ENCODE peak calls at places on chromosomes 1 and 21, in ten cellular contexts. U, Z, X, D, K, B, R, Q, F and O are unnamed samples. For H3K4me1, the result is how much of the 10 kb centered on the place peaks cover.

GRCh38 chr21:30434033-30434631 is 4.1 kb downstream of the KRTAP13-4 start:
- DNase-seq in U (peak), Z (peak), X (no peak), D (no peak), K (no peak), B (peak), R (no peak), Q (peak), F (no peak), O (no peak)

GRCh38 chr1:3501856-3502665 is 47.6 kb downstream of the ARHGEF16 start:
- DNase-seq in U (peak), Z (peak), X (peak), D (no peak), K (peak), B (peak), R (peak), Q (peak), F (peak), O (peak)

GRCh38 chr1:234437423-234438171 is 41.4 kb downstream of the TARBP1 start:
- DNase-seq in U (peak), Z (no peak), X (no peak), D (no peak), K (no peak), B (no peak), R (no peak), Q (no peak), F (no peak), O (no peak)

GRCh38 chr1:37807220-37807554 is 403 bp upstream of the C1orf122 start:
- DNase-seq in U (no peak), Z (no peak), X (no peak), D (no peak), K (peak), B (peak), R (no peak), Q (no peak), F (no peak), O (no peak)

GRCh38 chr1:117171900-117172501 is 38.7 kb downstream of the VTCN1 start:
- DNase-seq in U (peak), Z (no peak), X (peak), D (no peak), K (peak), B (no peak), R (peak), Q (no peak), F (peak), O (no peak)

GRCh38 chr1:39645411-39646043 is 6.1 kb upstream of the HEYL start:
- DNase-seq in U (peak), Z (no peak), X (no peak), D (no peak), K (no peak), B (no peak), R (no peak), Q (no peak), F (no peak), O (no peak)

GRCh38 chr21:16308269-16308668 is 578.5 kb downstream of the USP25 start:
- DNase-seq in U (no peak), Z (no peak), X (peak), D (no peak), K (no peak), B (no peak), R (no peak), Q (no peak), F (no peak), O (no peak)

GRCh38 chr1:28208818-28209441 is 23.9 kb downstream of the DNAJC8 start:
- DNase-seq in U (peak), Z (peak), X (peak), D (no peak), K (no peak), B (peak), R (no peak), Q (peak), F (peak), O (no peak)

GRCh38 chr1:39936724-39937491 is 18.0 kb upstream of the MFSD2A start:
- DNase-seq in U (no peak), Z (no peak), X (no peak), D (no peak), K (no peak), B (no peak), R (no peak), Q (no peak), F (no peak), O (no peak)

GRCh38 chr1:1617925-1618324 is 2.6 kb downstream of the MIB2 start:
- DNase-seq in U (no peak), Z (no peak), X (no peak), D (no peak), K (peak), B (no peak), R (no peak), Q (no peak), F (peak), O (no peak)

GRCh38 chr21:23853796-23854379 is 1753.4 kb downstream of the MRPL39 start:
- DNase-seq in U (no peak), Z (peak), X (peak), D (no peak), K (no peak), B (peak), R (no peak), Q (no peak), F (no peak), O (no peak)

GRCh38 chr1:212671342-212672031 is 28.2 kb downstream of the BATF3 start:
- DNase-seq in U (no peak), Z (peak), X (peak), D (no peak), K (no peak), B (no peak), R (no peak), Q (peak), F (no peak), O (no peak)

GRCh38 chr21:42734323-42734971 is 81.0 kb downstream of the PDE9A start:
- DNase-seq in U (no peak), Z (no peak), X (no peak), D (no peak), K (no peak), B (no peak), R (no peak), Q (peak), F (no peak), O (no peak)

GRCh38 chr21:24456358-24456757 is 1150.9 kb downstream of the MRPL39 start:
- DNase-seq in U (no peak), Z (no peak), X (no peak), D (no peak), K (no peak), B (no peak), R (no peak), Q (no peak), F (no peak), O (no peak)

GRCh38 chr21:44686000-44686781 is 4.2 kb upstream of the KRTAP12-1 start:
- DNase-seq in U (no peak), Z (no peak), X (no peak), D (no peak), K (no peak), B (no peak), R (peak), Q (peak), F (no peak), O (no peak)

GRCh38 chr1:27503961-27504587 is 14.1 kb upstream of the WASF2 start:
- DNase-seq in U (no peak), Z (no peak), X (peak), D (no peak), K (no peak), B (no peak), R (no peak), Q (no peak), F (peak), O (no peak)

GRCh38 chr1:75342799-75343198 is 208.6 kb downstream of the LHX8 start:
- DNase-seq in U (no peak), Z (no peak), X (no peak), D (no peak), K (no peak), B (no peak), R (no peak), Q (no peak), F (no peak), O (no peak)

GRCh38 chr1:205505791-205506190 is 1.3 kb downstream of the CDK18 start:
- DNase-seq in U (peak), Z (no peak), X (no peak), D (peak), K (peak), B (peak), R (peak), Q (no peak), F (peak), O (no peak)

GRCh38 chr21:42858185-42858847 is 21.0 kb downstream of the WDR4 start:
- DNase-seq in U (peak), Z (no peak), X (no peak), D (no peak), K (no peak), B (no peak), R (no peak), Q (peak), F (no peak), O (no peak)

GRCh38 chr1:169711469-169712308 is at the start of gene SELL:
- DNase-seq in U (peak), Z (peak), X (peak), D (no peak), K (no peak), B (peak), R (no peak), Q (peak), F (no peak), O (no peak)

GRCh38 chr21:42120056-42120903 is 49.2 kb downstream of the UMODL1 start:
- DNase-seq in U (no peak), Z (peak), X (no peak), D (no peak), K (no peak), B (no peak), R (no peak), Q (peak), F (no peak), O (no peak)

GRCh38 chr1:108482708-108483107 is 32.6 kb downstream of the NBPF6 start:
- DNase-seq in U (no peak), Z (no peak), X (no peak), D (no peak), K (no peak), B (no peak), R (no peak), Q (no peak), F (no peak), O (no peak)

GRCh38 chr1:84960371-84960770 is 36.5 kb downstream of the MCOLN2 start:
- DNase-seq in U (no peak), Z (no peak), X (peak), D (no peak), K (no peak), B (no peak), R (no peak), Q (no peak), F (no peak), O (no peak)

GRCh38 chr21:25913488-25913887 is 178.7 kb downstream of the GABPA start:
- DNase-seq in U (no peak), Z (no peak), X (no peak), D (no peak), K (no peak), B (no peak), R (no peak), Q (no peak), F (no peak), O (no peak)

GRCh38 chr1:6124746-6125365 is 55.3 kb downstream of the CHD5 start:
- DNase-seq in U (peak), Z (no peak), X (no peak), D (no peak), K (peak), B (no peak), R (peak), Q (no peak), F (no peak), O (no peak)

GRCh38 chr1:91736999-91737615 is 148.8 kb downstream of the TGFBR3 start:
- DNase-seq in U (peak), Z (no peak), X (peak), D (peak), K (no peak), B (no peak), R (no peak), Q (peak), F (peak), O (no peak)

GRCh38 chr21:31293986-31294385 is 50.1 kb downstream of the TIAM1 start:
- DNase-seq in U (no peak), Z (no peak), X (peak), D (no peak), K (no peak), B (no peak), R (no peak), Q (no peak), F (no peak), O (no peak)

GRCh38 chr1:150009604-150010387 is 730 bp downstream of the OTUD7B start:
- DNase-seq in U (peak), Z (peak), X (peak), D (peak), K (no peak), B (peak), R (no peak), Q (peak), F (peak), O (no peak)

GRCh38 chr1:199279872-199280649 is 641.2 kb downstream of the PTPRC start:
- DNase-seq in U (no peak), Z (no peak), X (peak), D (no peak), K (no peak), B (no peak), R (no peak), Q (no peak), F (no peak), O (no peak)

GRCh38 chr1:51070640-51071039 is 31.4 kb upstream of the C1orf185 start:
- DNase-seq in U (no peak), Z (no peak), X (peak), D (no peak), K (no peak), B (no peak), R (no peak), Q (no peak), F (no peak), O (no peak)

GRCh38 chr1:154433161-154433681 is 28.1 kb downstream of the IL6R start:
- DNase-seq in U (no peak), Z (no peak), X (no peak), D (no peak), K (no peak), B (no peak), R (no peak), Q (no peak), F (peak), O (no peak)

GRCh38 chr1:246142320-246142893 is 364.7 kb downstream of the SMYD3 start:
- DNase-seq in U (no peak), Z (no peak), X (peak), D (no peak), K (no peak), B (peak), R (no peak), Q (no peak), F (no peak), O (no peak)

GRCh38 chr1:174877208-174877673 is 122.5 kb upstream of the CACYBP start:
- DNase-seq in U (peak), Z (peak), X (no peak), D (no peak), K (no peak), B (peak), R (no peak), Q (peak), F (no peak), O (no peak)

DNA sequence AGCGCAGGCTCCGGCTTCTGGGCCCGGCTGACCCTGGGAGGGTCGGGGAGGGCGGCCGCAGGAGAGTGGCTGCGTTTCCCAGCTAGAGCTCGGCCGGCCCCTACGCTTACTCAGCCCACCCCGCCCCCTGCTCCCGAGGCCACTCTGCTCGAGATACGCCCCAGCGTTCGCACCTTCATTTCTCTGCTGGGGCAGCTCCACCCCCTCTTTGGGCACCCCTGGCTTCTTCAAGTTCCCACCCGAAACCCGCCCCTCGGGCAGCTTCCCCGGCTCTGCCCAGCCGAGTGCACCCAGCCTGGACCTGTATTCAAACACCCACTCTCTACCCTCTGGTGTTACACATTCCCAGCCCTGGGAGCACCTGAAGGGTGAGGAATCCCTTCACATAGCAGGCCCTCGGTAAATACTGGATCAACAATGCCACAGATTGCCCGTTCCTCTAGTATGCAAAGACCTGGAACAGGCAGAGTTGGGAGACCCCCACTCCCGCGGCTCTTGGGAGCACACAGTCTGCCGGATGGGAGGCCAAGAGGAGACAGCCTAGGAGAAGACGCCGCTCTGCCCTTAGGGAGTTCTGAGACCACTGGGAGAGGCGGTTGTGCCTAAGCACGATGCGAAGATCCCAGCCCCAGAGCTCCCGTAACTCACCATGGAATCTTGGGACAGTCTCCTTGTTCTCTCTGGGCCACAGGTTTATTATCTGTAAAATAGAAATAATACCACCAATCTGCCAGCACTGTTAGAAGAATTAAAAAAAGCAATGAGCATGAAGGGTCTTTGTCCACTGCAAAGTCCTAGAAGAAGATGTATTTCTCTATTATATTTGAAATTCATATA is 566 bp upstream of the PAQR7 start:
- DNase-seq in U (no peak), Z (no peak), X (no peak), D (peak), K (no peak), B (peak), R (peak), Q (peak), F (no peak), O (no peak)
- H3K4me1 ChIP-seq in U (half or more), Z (under half), X (under half), D (under half), K (under half), B (under half), R (under half), Q (under half), F (under half), O (under half)

GRCh38 chr1:16913866-16914662 is 7.7 kb upstream of the CROCC start:
- DNase-seq in U (peak), Z (peak), X (peak), D (peak), K (peak), B (peak), R (peak), Q (peak), F (peak), O (peak)
- TF ChIP-seq CTCF in U (no peak), Z (peak), X (peak), D (no peak), K (no peak), B (no peak), R (no peak), Q (no peak), F (no peak), O (peak)

GRCh38 chr1:207853372-207853757 is 57.6 kb downstream of the CD34 start:
- DNase-seq in U (no peak), Z (no peak), X (peak), D (no peak), K (no peak), B (no peak), R (no peak), Q (peak), F (peak), O (no peak)
- H3K4me1 ChIP-seq in U (under half), Z (under half), X (under half), D (half or more), K (half or more), B (under half), R (half or more), Q (under half), F (half or more), O (under half)

DNA sequence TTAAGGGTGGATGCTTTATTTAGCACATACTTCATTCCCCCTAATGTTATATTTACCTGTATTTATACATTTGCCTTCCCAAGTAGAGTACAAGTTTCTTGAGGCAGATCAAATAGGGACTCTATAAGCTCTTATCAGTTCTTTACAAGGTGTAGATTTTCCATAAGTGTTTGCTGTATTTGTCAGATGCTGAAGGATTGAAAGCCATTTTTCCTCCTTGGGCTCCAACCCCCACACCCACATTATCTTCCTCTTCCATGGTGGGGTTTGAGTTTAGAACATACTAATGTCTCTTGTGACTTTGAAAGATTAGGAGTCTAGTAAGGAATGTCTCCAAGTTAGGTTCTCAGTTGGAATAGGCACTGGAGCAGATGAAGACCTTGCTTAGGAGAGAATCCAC is 2.4 kb upstream of the CHI3L2 start:
- DNase-seq in U (no peak), Z (no peak), X (no peak), D (no peak), K (no peak), B (no peak), R (no peak), Q (no peak), F (no peak), O (no peak)
- TF ChIP-seq CTCF in U (no peak), Z (no peak), X (no peak), D (no peak), K (no peak), B (no peak), R (no peak), Q (no peak), F (no peak), O (no peak)

DNA sequence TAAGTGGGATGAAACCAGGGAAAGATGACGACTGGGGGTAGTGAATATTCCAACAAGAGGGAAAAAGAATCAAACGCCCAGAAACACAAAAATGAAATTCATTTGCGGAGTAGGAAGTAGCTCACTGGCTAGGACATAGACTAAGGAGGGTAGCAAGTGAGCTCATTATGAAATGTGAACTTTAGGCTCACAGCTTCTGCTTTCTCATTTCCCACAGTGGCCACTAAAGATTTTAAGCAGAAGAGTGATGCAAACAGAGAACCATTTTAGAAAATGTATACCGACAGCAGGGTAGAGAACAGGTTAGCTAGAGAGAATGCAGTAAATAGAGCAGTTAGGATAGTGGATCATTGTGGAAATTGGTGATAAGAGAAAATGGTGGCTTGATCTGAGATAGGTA is 3.5 kb downstream of the CD48 start:
- DNase-seq in U (no peak), Z (peak), X (no peak), D (no peak), K (no peak), B (no peak), R (no peak), Q (no peak), F (no peak), O (no peak)
- H3K4me1 ChIP-seq in U (under half), Z (half or more), X (under half), D (under half), K (under half), B (under half), R (under half), Q (under half), F (under half), O (under half)

GRCh38 chr1:218299416-218299815 is 14.3 kb downstream of the RRP15 start:
- DNase-seq in U (no peak), Z (peak), X (peak), D (no peak), K (no peak), B (no peak), R (no peak), Q (no peak), F (no peak), O (no peak)
- TF ChIP-seq CTCF in U (no peak), Z (peak), X (peak), D (peak), K (peak), B (peak), R (peak), Q (peak), F (peak), O (no peak)

GRCh38 chr1:8711161-8711560 is 106.3 kb downstream of the RERE start:
- DNase-seq in U (no peak), Z (no peak), X (no peak), D (no peak), K (no peak), B (no peak), R (no peak), Q (no peak), F (no peak), O (no peak)

GRCh38 chr1:8706995-8707396 is 110.4 kb downstream of the RERE start:
- DNase-seq in U (no peak), Z (no peak), X (peak), D (no peak), K (no peak), B (no peak), R (no peak), Q (no peak), F (no peak), O (no peak)

GRCh38 chr1:8705104-8705503 is 112.3 kb downstream of the RERE start:
- DNase-seq in U (peak), Z (no peak), X (no peak), D (no peak), K (no peak), B (no peak), R (no peak), Q (peak), F (no peak), O (no peak)

GRCh38 chr1:8706291-8706690 is 111.1 kb downstream of the RERE start:
- DNase-seq in U (no peak), Z (no peak), X (no peak), D (no peak), K (no peak), B (no peak), R (no peak), Q (no peak), F (no peak), O (no peak)

DNA sequence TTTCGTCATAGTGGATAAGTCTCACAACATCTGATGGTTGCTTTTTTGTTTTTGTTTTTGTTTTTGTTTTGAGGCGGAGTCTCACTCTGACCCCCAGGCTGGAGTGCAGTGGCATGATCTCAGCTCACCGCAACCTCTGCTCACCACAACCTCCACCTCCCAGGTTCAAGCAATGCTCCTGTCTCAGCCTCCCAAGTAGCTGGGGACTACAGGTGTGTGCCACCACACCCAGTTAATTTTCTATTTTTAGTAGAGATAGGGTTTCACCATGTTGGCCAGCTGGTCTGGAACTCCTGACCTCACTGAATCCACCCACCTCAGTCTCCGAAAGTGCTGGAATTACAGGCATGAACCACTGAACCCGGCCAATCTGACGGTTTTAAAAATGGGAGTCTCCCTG is 109.2 kb downstream of the RERE start:
- DNase-seq in U (no peak), Z (no peak), X (no peak), D (no peak), K (no peak), B (no peak), R (no peak), Q (no peak), F (no peak), O (no peak)
- H3K4me1 ChIP-seq in U (under half), Z (under half), X (under half), D (under half), K (half or more), B (under half), R (under half), Q (under half), F (under half), O (under half)